ENCODE peak calls at places on chromosome 9, in nine cellular contexts. W is right lobe of liver; Q is IMR-90; M is naive thymus-derived CD4-positive, alpha-beta T cell; B is CD4-positive, alpha-beta memory T cell; S is hepatocyte; O is tibial artery; D is WERI-Rb-1; Y is left lung. I is an unnamed sample.
A peak's percentile ranks its signal among the peaks of the same experiment; 100 is the strongest.

GRCh38 chr9:92620870-92621269 is 49.1 kb downstream of the IPPK start:
- DNase-seq in M (no peak), D (no peak), W (peak; percentile 18), Y (no peak), S (no peak), B (no peak), Q (no peak), O (no peak), I (no peak)

GRCh38 chr9:101326035-101326434 is 58.8 kb downstream of the BAAT start:
- DNase-seq in M (no peak), B (no peak), Q (no peak), Y (no peak), O (no peak), W (no peak), D (no peak), S (no peak), I (no peak)

GRCh38 chr9:72041775-72042194 is 18.6 kb downstream of the C9orf57 start:
- DNase-seq in B (no peak), Y (peak; percentile 79), O (peak; percentile 73), D (no peak), Q (peak; percentile 76), M (no peak), W (peak; percentile 94), S (peak; percentile 83), I (peak; percentile 67)

GRCh38 chr9:17090041-17090440 is 44.8 kb upstream of the CNTLN start:
- DNase-seq in S (no peak), D (no peak), Y (no peak), M (no peak), B (no peak), O (no peak), Q (peak; percentile 2), W (no peak), I (no peak)

GRCh38 chr9:124480621-124480981 is 26.6 kb downstream of the NR5A1 start:
- DNase-seq in Y (no peak), B (no peak), O (no peak), Q (peak; percentile 4), D (peak; percentile 77), S (peak; percentile 56), M (no peak), W (no peak), I (no peak)

GRCh38 chr9:91416086-91416712 is 7.4 kb downstream of the NFIL3 start:
- DNase-seq in B (no peak), O (no peak), Q (peak; percentile 60), M (no peak), W (no peak), D (peak; percentile 53), S (no peak), Y (no peak), I (no peak)

GRCh38 chr9:124562328-124562727 is 55.1 kb upstream of the NR5A1 start:
- DNase-seq in D (no peak), B (no peak), O (no peak), M (no peak), Y (peak; percentile 34), W (peak; percentile 78), Q (no peak), S (no peak), I (no peak)

GRCh38 chr9:128231638-128232568 is 28.7 kb downstream of the DNM1 start:
- DNase-seq in S (peak; percentile 8), M (no peak), O (peak; percentile 89), Q (no peak), B (no peak), D (no peak), Y (no peak), W (no peak), I (peak; percentile 63)

GRCh38 chr9:132498811-132499210 is 83.6 kb upstream of the BARHL1 start:
- DNase-seq in W (no peak), Q (peak; percentile 17), M (no peak), D (no peak), O (no peak), S (no peak), B (no peak), Y (no peak), I (no peak)

GRCh38 chr9:120486347-120486746 is 93.6 kb downstream of the CDK5RAP2 start:
- DNase-seq in Y (peak; percentile 49), B (no peak), S (no peak), W (peak; percentile 72), D (no peak), Q (no peak), O (no peak), M (no peak), I (no peak)

GRCh38 chr9:20472646-20473045 is 149.7 kb downstream of the MLLT3 start:
- DNase-seq in S (no peak), Q (peak; percentile 28), B (no peak), W (no peak), M (no peak), Y (no peak), D (no peak), O (no peak), I (no peak)
- H3K27ac ChIP-seq in S (peak overlapping the region; percentile 25), Q (no peak overlapping the region), B (no peak overlapping the region), W (no peak overlapping the region), M (no peak overlapping the region), Y (no peak overlapping the region), D (no peak overlapping the region), O (no peak overlapping the region), I (no peak overlapping the region)

GRCh38 chr9:98248737-98249474 is 6.5 kb downstream of the TBC1D2 start:
- DNase-seq in B (no peak), Q (peak; percentile 97), Y (peak; percentile 94), S (peak; percentile 82), M (no peak), W (peak; percentile 65), D (no peak), O (peak; percentile 86), I (peak; percentile 90)

GRCh38 chr9:98253563-98253962 is 1.9 kb downstream of the TBC1D2 start:
- DNase-seq in B (no peak), M (no peak), O (no peak), D (no peak), Y (no peak), S (no peak), W (no peak), Q (no peak), I (no peak)

GRCh38 chr9:98249774-98250173 is 5.7 kb downstream of the TBC1D2 start:
- DNase-seq in S (no peak), Y (no peak), O (no peak), M (no peak), W (no peak), B (no peak), Q (no peak), D (no peak), I (no peak)

GRCh38 chr9:98251554-98251953 is 3.9 kb downstream of the TBC1D2 start:
- DNase-seq in W (no peak), D (no peak), O (no peak), Y (no peak), M (no peak), S (no peak), B (no peak), Q (peak; percentile 77), I (peak; percentile 54)

GRCh38 chr9:98247826-98248657 is 7.4 kb downstream of the TBC1D2 start:
- DNase-seq in O (peak; percentile 50), B (no peak), Y (no peak), W (no peak), M (no peak), Q (no peak), S (no peak), D (no peak), I (no peak)
- H3K4me3 ChIP-seq in O (no peak overlapping the region), B (no peak overlapping the region), Y (no peak overlapping the region), W (no peak overlapping the region), M (no peak overlapping the region), Q (no peak overlapping the region), S (no peak overlapping the region), D (no peak overlapping the region), I (no peak overlapping the region)

GRCh38 chr9:94948567-94949235 is 222.2 kb downstream of the AOPEP start:
- DNase-seq in S (no peak), B (no peak), O (no peak), Q (peak; percentile 40), Y (no peak), M (no peak), D (no peak), W (no peak), I (no peak)

GRCh38 chr9:94946256-94946655 is 219.8 kb downstream of the AOPEP start:
- DNase-seq in Q (no peak), S (no peak), W (no peak), M (no peak), Y (no peak), D (no peak), B (no peak), O (no peak), I (no peak)

GRCh38 chr9:94944623-94945022 is 218.1 kb downstream of the AOPEP start:
- DNase-seq in Q (peak; percentile 62), W (no peak), M (no peak), Y (no peak), S (no peak), D (no peak), B (no peak), O (no peak), I (no peak)

GRCh38 chr9:94949330-94949729 is 222.8 kb downstream of the AOPEP start:
- DNase-seq in B (no peak), S (no peak), O (no peak), Q (no peak), M (no peak), Y (no peak), W (no peak), D (no peak), I (no peak)

DNA sequence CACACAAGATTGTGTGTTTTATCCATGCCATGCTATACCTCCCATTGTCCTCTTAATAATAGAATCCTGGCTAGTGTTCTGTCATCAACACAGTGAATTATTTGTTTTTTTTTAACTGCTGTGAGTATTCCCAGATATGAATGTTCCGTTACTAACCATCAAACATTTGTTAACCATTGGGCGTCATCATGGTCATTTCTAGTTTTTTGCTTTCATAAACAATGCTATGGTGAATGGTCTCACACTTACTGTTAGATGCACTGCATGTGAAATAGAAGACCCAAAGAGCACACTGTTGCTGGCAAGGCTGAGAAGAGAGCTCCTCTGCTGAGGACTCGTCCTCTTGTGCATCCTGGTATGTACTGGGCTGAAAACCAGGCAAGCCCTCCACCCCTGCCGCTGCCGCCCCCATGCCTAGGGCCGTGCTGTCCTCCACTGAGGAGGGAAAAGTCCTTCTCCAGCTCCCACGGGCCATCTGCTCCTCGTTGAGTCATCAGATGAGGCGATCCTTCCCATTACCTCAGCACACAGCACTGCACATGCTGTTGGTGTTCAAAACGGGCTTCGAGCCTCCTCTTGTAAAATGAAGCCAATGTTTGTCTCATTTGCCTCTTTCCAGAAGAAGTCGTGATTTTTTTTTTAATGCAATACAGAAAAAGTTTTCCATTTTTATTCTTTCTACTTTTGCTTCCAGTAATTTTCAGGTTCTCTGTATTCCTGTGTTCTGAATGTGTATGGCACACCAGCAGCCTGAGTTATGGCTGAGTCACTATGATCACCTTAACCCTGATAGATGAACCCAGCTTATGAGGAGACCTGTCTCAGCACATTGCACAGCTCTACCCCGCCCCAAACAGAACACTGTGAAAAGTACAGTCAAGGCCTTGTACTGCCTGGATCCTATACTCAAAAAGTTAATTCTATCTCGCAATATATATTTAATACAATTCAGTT is 219.0 kb downstream of the AOPEP start:
- DNase-seq in W (no peak), Y (peak; percentile 50), S (peak; percentile 65), O (peak; percentile 78), B (no peak), D (peak; percentile 72), M (no peak), Q (peak; percentile 96), I (peak; percentile 87)
- H3K27ac ChIP-seq in W (no peak overlapping the region), Y (peak overlapping the region; percentile 7), S (peak overlapping the region; percentile 63), O (peak overlapping the region; percentile 65), B (no peak overlapping the region), D (peak overlapping the region; percentile 39), M (no peak overlapping the region), Q (peak overlapping the region; percentile 73), I (peak overlapping the region; percentile 98)

DNA sequence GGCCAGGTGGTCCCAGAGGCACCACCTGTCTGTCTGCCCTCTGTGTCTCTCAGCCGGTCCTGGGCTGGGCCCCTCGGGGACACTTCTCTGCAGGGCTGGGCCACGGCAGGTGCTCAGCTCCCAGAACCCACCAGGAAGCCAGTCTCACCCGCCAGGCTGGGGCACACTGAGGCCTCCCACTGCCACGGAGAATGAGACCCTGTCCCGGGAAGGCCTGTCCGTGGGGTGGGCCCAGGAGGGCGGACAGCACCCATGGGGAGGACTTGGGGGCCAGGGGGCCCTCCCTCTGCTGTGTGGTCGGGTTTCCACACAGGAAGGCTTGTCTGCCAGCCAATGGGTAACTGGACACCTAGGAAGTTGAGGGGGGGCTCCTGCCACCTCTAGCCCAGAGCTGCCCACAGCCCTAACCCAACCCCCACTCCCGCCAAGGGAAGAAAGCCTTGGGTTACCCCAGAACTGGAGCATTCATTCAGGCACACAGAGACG is 4.1 kb upstream of the TUBB4B start:
- DNase-seq in Q (no peak), D (no peak), W (no peak), B (no peak), S (no peak), Y (no peak), O (no peak), M (no peak), I (no peak)
- H3K4me3 ChIP-seq in Q (no peak overlapping the region), D (no peak overlapping the region), W (no peak overlapping the region), B (no peak overlapping the region), S (no peak overlapping the region), Y (no peak overlapping the region), O (no peak overlapping the region), M (peak overlapping the region; percentile 27), I (no peak overlapping the region)